ENCODE peak calls at places on chromosomes 3 and 15, in eight cellular contexts. One of them, this sample, is unnamed.

GRCh38 chr3:45583021-45583851 is 11.3 kb upstream of the LIMD1 start:
- DNase-seq in RPMI7951: peak
- DNase-seq in amygdala: peak
- DNase-seq in cardiac fibroblast: peak
- DNase-seq in activated gamma-delta T cell: no peak
- DNase-seq in iris pigment epithelial cell: no peak
- DNase-seq in H7: no peak
- DNase-seq in fibroblast of mammary gland: peak
- DNase-seq in this sample: no peak

GRCh38 chr3:170425491-170426239 is 7.0 kb downstream of the CLDN11 start:
- DNase-seq in RPMI7951: peak
- DNase-seq in amygdala: peak
- DNase-seq in cardiac fibroblast: no peak
- DNase-seq in activated gamma-delta T cell: no peak
- DNase-seq in iris pigment epithelial cell: no peak
- DNase-seq in H7: peak
- DNase-seq in fibroblast of mammary gland: no peak
- DNase-seq in this sample: peak

GRCh38 chr3:185960518-185961288 is 22.9 kb upstream of the TRA2B start:
- DNase-seq in RPMI7951: no peak
- DNase-seq in amygdala: no peak
- DNase-seq in cardiac fibroblast: peak
- DNase-seq in activated gamma-delta T cell: no peak
- DNase-seq in iris pigment epithelial cell: no peak
- DNase-seq in H7: no peak
- DNase-seq in fibroblast of mammary gland: no peak
- DNase-seq in this sample: no peak

GRCh38 chr3:20669675-20670074 is 483.7 kb upstream of the SGO1 start:
- DNase-seq in RPMI7951: no peak
- DNase-seq in amygdala: no peak
- DNase-seq in cardiac fibroblast: no peak
- DNase-seq in activated gamma-delta T cell: no peak
- DNase-seq in iris pigment epithelial cell: no peak
- DNase-seq in H7: no peak
- DNase-seq in fibroblast of mammary gland: no peak
- DNase-seq in this sample: no peak

GRCh38 chr3:43759297-43759782 is 68.6 kb downstream of the ABHD5 start:
- DNase-seq in RPMI7951: peak
- DNase-seq in amygdala: no peak
- DNase-seq in cardiac fibroblast: peak
- DNase-seq in activated gamma-delta T cell: no peak
- DNase-seq in iris pigment epithelial cell: peak
- DNase-seq in H7: no peak
- DNase-seq in fibroblast of mammary gland: peak
- DNase-seq in this sample: peak

GRCh38 chr15:51155016-51155580 is 60.4 kb upstream of the TNFAIP8L3 start:
- DNase-seq in RPMI7951: no peak
- DNase-seq in amygdala: no peak
- DNase-seq in cardiac fibroblast: no peak
- DNase-seq in activated gamma-delta T cell: no peak
- DNase-seq in iris pigment epithelial cell: no peak
- DNase-seq in H7: no peak
- DNase-seq in fibroblast of mammary gland: no peak
- DNase-seq in this sample: no peak

GRCh38 chr15:98727115-98728040 is 79.0 kb downstream of the IGF1R start:
- DNase-seq in RPMI7951: peak
- DNase-seq in amygdala: no peak
- DNase-seq in cardiac fibroblast: peak
- DNase-seq in activated gamma-delta T cell: peak
- DNase-seq in iris pigment epithelial cell: peak
- DNase-seq in H7: peak
- DNase-seq in fibroblast of mammary gland: peak
- DNase-seq in this sample: peak

GRCh38 chr3:73552700-73553099 is 72.0 kb downstream of the PDZRN3 start:
- DNase-seq in RPMI7951: peak
- DNase-seq in amygdala: no peak
- DNase-seq in cardiac fibroblast: no peak
- DNase-seq in activated gamma-delta T cell: no peak
- DNase-seq in iris pigment epithelial cell: peak
- DNase-seq in H7: no peak
- DNase-seq in fibroblast of mammary gland: peak
- DNase-seq in this sample: no peak

GRCh38 chr3:133092676-133093075 is 54.5 kb downstream of the TMEM108 start:
- DNase-seq in RPMI7951: peak
- DNase-seq in amygdala: no peak
- DNase-seq in cardiac fibroblast: no peak
- DNase-seq in activated gamma-delta T cell: no peak
- DNase-seq in iris pigment epithelial cell: no peak
- DNase-seq in H7: no peak
- DNase-seq in fibroblast of mammary gland: no peak
- DNase-seq in this sample: no peak

GRCh38 chr3:187104956-187105355 is 34.3 kb downstream of the RPL39L start:
- DNase-seq in RPMI7951: peak
- DNase-seq in amygdala: no peak
- DNase-seq in cardiac fibroblast: peak
- DNase-seq in activated gamma-delta T cell: no peak
- DNase-seq in iris pigment epithelial cell: peak
- DNase-seq in H7: no peak
- DNase-seq in fibroblast of mammary gland: peak
- DNase-seq in this sample: no peak

GRCh38 chr3:159253860-159254259 is 452.0 kb downstream of the MFSD1 start:
- DNase-seq in RPMI7951: no peak
- DNase-seq in amygdala: no peak
- DNase-seq in cardiac fibroblast: no peak
- DNase-seq in activated gamma-delta T cell: no peak
- DNase-seq in iris pigment epithelial cell: no peak
- DNase-seq in H7: no peak
- DNase-seq in fibroblast of mammary gland: peak
- DNase-seq in this sample: no peak

GRCh38 chr3:51944541-51945021 is 2.4 kb downstream of the PARP3 start:
- DNase-seq in RPMI7951: no peak
- DNase-seq in amygdala: no peak
- DNase-seq in cardiac fibroblast: no peak
- DNase-seq in activated gamma-delta T cell: no peak
- DNase-seq in iris pigment epithelial cell: no peak
- DNase-seq in H7: no peak
- DNase-seq in fibroblast of mammary gland: no peak
- DNase-seq in this sample: no peak

GRCh38 chr3:138230525-138230924 is 43.4 kb downstream of the ARMC8 start:
- DNase-seq in RPMI7951: no peak
- DNase-seq in amygdala: no peak
- DNase-seq in cardiac fibroblast: no peak
- DNase-seq in activated gamma-delta T cell: no peak
- DNase-seq in iris pigment epithelial cell: peak
- DNase-seq in H7: no peak
- DNase-seq in fibroblast of mammary gland: peak
- DNase-seq in this sample: no peak

GRCh38 chr3:7547826-7548225 is 686.9 kb downstream of the GRM7 start:
- DNase-seq in RPMI7951: no peak
- DNase-seq in amygdala: no peak
- DNase-seq in cardiac fibroblast: no peak
- DNase-seq in activated gamma-delta T cell: no peak
- DNase-seq in iris pigment epithelial cell: no peak
- DNase-seq in H7: no peak
- DNase-seq in fibroblast of mammary gland: no peak
- DNase-seq in this sample: no peak

GRCh38 chr3:113218679-113219040 is 7.3 kb downstream of the BOC start:
- DNase-seq in RPMI7951: no peak
- DNase-seq in amygdala: no peak
- DNase-seq in cardiac fibroblast: no peak
- DNase-seq in activated gamma-delta T cell: no peak
- DNase-seq in iris pigment epithelial cell: no peak
- DNase-seq in H7: no peak
- DNase-seq in fibroblast of mammary gland: no peak
- DNase-seq in this sample: no peak

GRCh38 chr3:152349397-152349796 is 80.7 kb downstream of the MBNL1 start:
- DNase-seq in RPMI7951: no peak
- DNase-seq in amygdala: no peak
- DNase-seq in cardiac fibroblast: no peak
- DNase-seq in activated gamma-delta T cell: no peak
- DNase-seq in iris pigment epithelial cell: peak
- DNase-seq in H7: no peak
- DNase-seq in fibroblast of mammary gland: peak
- DNase-seq in this sample: no peak

GRCh38 chr3:54939591-54940300 is 11.9 kb upstream of the LRTM1 start:
- DNase-seq in RPMI7951: peak
- DNase-seq in amygdala: no peak
- DNase-seq in cardiac fibroblast: no peak
- DNase-seq in activated gamma-delta T cell: no peak
- DNase-seq in iris pigment epithelial cell: peak
- DNase-seq in H7: no peak
- DNase-seq in fibroblast of mammary gland: peak
- DNase-seq in this sample: no peak

GRCh38 chr3:188153949-188154757 is at the start of gene LPP:
- DNase-seq in RPMI7951: peak
- DNase-seq in amygdala: peak
- DNase-seq in cardiac fibroblast: peak
- DNase-seq in activated gamma-delta T cell: peak
- DNase-seq in iris pigment epithelial cell: peak
- DNase-seq in H7: peak
- DNase-seq in fibroblast of mammary gland: peak
- DNase-seq in this sample: peak

GRCh38 chr15:88707766-88708165 is 69.0 kb downstream of the ISG20 start:
- DNase-seq in RPMI7951: peak
- DNase-seq in amygdala: no peak
- DNase-seq in cardiac fibroblast: peak
- DNase-seq in activated gamma-delta T cell: no peak
- DNase-seq in iris pigment epithelial cell: no peak
- DNase-seq in H7: no peak
- DNase-seq in fibroblast of mammary gland: peak
- DNase-seq in this sample: no peak

GRCh38 chr15:74983725-74984231 is 11.6 kb upstream of the SCAMP5 start:
- DNase-seq in RPMI7951: peak
- DNase-seq in amygdala: no peak
- DNase-seq in cardiac fibroblast: no peak
- DNase-seq in activated gamma-delta T cell: no peak
- DNase-seq in iris pigment epithelial cell: no peak
- DNase-seq in H7: no peak
- DNase-seq in fibroblast of mammary gland: peak
- DNase-seq in this sample: no peak

GRCh38 chr3:39540162-39540921 is 72.9 kb downstream of the MOBP start:
- DNase-seq in RPMI7951: no peak
- DNase-seq in amygdala: no peak
- DNase-seq in cardiac fibroblast: no peak
- DNase-seq in activated gamma-delta T cell: no peak
- DNase-seq in iris pigment epithelial cell: no peak
- DNase-seq in H7: no peak
- DNase-seq in fibroblast of mammary gland: peak
- DNase-seq in this sample: no peak

GRCh38 chr3:167380004-167380689 is at the start of gene ZBBX:
- DNase-seq in RPMI7951: peak
- DNase-seq in amygdala: peak
- DNase-seq in cardiac fibroblast: peak
- DNase-seq in activated gamma-delta T cell: peak
- DNase-seq in iris pigment epithelial cell: peak
- DNase-seq in H7: peak
- DNase-seq in fibroblast of mammary gland: peak
- DNase-seq in this sample: peak

GRCh38 chr3:172646439-172647015 is 64.3 kb downstream of the NCEH1 start:
- DNase-seq in RPMI7951: peak
- DNase-seq in amygdala: no peak
- DNase-seq in cardiac fibroblast: peak
- DNase-seq in activated gamma-delta T cell: no peak
- DNase-seq in iris pigment epithelial cell: peak
- DNase-seq in H7: no peak
- DNase-seq in fibroblast of mammary gland: peak
- DNase-seq in this sample: no peak

GRCh38 chr3:146044046-146044445 is 116.9 kb downstream of the PLOD2 start:
- DNase-seq in RPMI7951: no peak
- DNase-seq in amygdala: no peak
- DNase-seq in cardiac fibroblast: no peak
- DNase-seq in activated gamma-delta T cell: no peak
- DNase-seq in iris pigment epithelial cell: peak
- DNase-seq in H7: no peak
- DNase-seq in fibroblast of mammary gland: peak
- DNase-seq in this sample: no peak